ENCODE peak calls at places on chromosomes 6 and 20, in seven cellular contexts. A, Z, K, U, V, X and D are unnamed samples.

GRCh38 chr20:57659131-57659788 is 39.0 kb upstream of the ZBP1 start:
- DNase-seq in A (no peak), Z (peak), K (no peak), U (no peak), V (no peak), X (no peak), D (no peak)

GRCh38 chr6:29974901-29975560 is 32.7 kb downstream of the HLA-A start:
- DNase-seq in A (no peak), Z (no peak), K (no peak), U (no peak), V (no peak), X (no peak), D (no peak)

GRCh38 chr20:50029697-50030428 is 47.1 kb downstream of the SNAI1 start:
- DNase-seq in A (peak), Z (peak), K (peak), U (peak), V (peak), X (no peak), D (peak)

GRCh38 chr6:107655245-107655644 is 165.3 kb downstream of the SOBP start:
- DNase-seq in A (no peak), Z (no peak), K (no peak), U (no peak), V (no peak), X (no peak), D (no peak)

GRCh38 chr6:67411036-67411435 is 1224.0 kb upstream of the ADGRB3 start:
- DNase-seq in A (no peak), Z (no peak), K (no peak), U (no peak), V (no peak), X (no peak), D (peak)

GRCh38 chr20:58719971-58720371 is 27.4 kb downstream of the NPEPL1 start:
- DNase-seq in A (no peak), Z (peak), K (peak), U (no peak), V (no peak), X (no peak), D (no peak)

GRCh38 chr20:20737158-20737557 is 24.7 kb upstream of the RALGAPA2 start:
- DNase-seq in A (no peak), Z (no peak), K (no peak), U (no peak), V (no peak), X (no peak), D (no peak)

GRCh38 chr6:142356271-142356938 is 54.6 kb downstream of the ADGRG6 start:
- DNase-seq in A (peak), Z (no peak), K (no peak), U (peak), V (peak), X (no peak), D (no peak)

GRCh38 chr20:48791014-48791413 is 36.8 kb downstream of the PREX1 start:
- DNase-seq in A (peak), Z (no peak), K (peak), U (peak), V (no peak), X (no peak), D (no peak)

GRCh38 chr6:166005401-166005845 is 162.2 kb downstream of the TBXT start:
- DNase-seq in A (peak), Z (peak), K (peak), U (peak), V (peak), X (no peak), D (no peak)

GRCh38 chr20:16001286-16001685 is 572.0 kb downstream of the KIF16B start:
- DNase-seq in A (no peak), Z (no peak), K (no peak), U (peak), V (peak), X (no peak), D (no peak)

GRCh38 chr20:45704969-45705637 is at the start of gene WFDC10B:
- DNase-seq in A (no peak), Z (no peak), K (no peak), U (no peak), V (peak), X (no peak), D (peak)

GRCh38 chr6:53483423-53484353 is 61.2 kb downstream of the GCLC start:
- DNase-seq in A (peak), Z (no peak), K (no peak), U (peak), V (peak), X (no peak), D (no peak)

GRCh38 chr6:108587258-108588059 is 26.7 kb downstream of the FOXO3 start:
- DNase-seq in A (peak), Z (no peak), K (no peak), U (peak), V (peak), X (no peak), D (peak)

GRCh38 chr20:58623579-58624473 is 27.3 kb upstream of the STX16 start:
- DNase-seq in A (peak), Z (peak), K (no peak), U (peak), V (peak), X (peak), D (peak)

GRCh38 chr6:131061771-131062160 is 1.3 kb downstream of the EPB41L2 start:
- DNase-seq in A (peak), Z (no peak), K (no peak), U (no peak), V (no peak), X (no peak), D (no peak)

GRCh38 chr20:8756410-8756809 is 312.5 kb upstream of the PLCB4 start:
- DNase-seq in A (peak), Z (no peak), K (no peak), U (peak), V (peak), X (peak), D (peak)

GRCh38 chr6:69090132-69090531 is 455.1 kb downstream of the ADGRB3 start:
- DNase-seq in A (peak), Z (no peak), K (no peak), U (peak), V (peak), X (no peak), D (peak)

GRCh38 chr20:47428164-47428563 is 71.7 kb upstream of the ZMYND8 start:
- DNase-seq in A (no peak), Z (no peak), K (no peak), U (no peak), V (no peak), X (no peak), D (no peak)

GRCh38 chr20:49349678-49350077 is 71.8 kb upstream of the ZNFX1 start:
- DNase-seq in A (peak), Z (peak), K (no peak), U (no peak), V (peak), X (no peak), D (no peak)

GRCh38 chr20:34369265-34369664 is 6.2 kb downstream of the ITCH start:
- DNase-seq in A (no peak), Z (no peak), K (no peak), U (no peak), V (no peak), X (no peak), D (peak)

GRCh38 chr6:42030585-42031506 is 19.5 kb upstream of the TAF8 start:
- DNase-seq in A (peak), Z (no peak), K (no peak), U (peak), V (no peak), X (no peak), D (no peak)

GRCh38 chr20:59788811-59789210 is 144.6 kb downstream of the SYCP2 start:
- DNase-seq in A (no peak), Z (no peak), K (no peak), U (no peak), V (no peak), X (no peak), D (no peak)

GRCh38 chr6:102742033-102742432 is 1348.5 kb downstream of the GRIK2 start:
- DNase-seq in A (no peak), Z (no peak), K (no peak), U (no peak), V (no peak), X (no peak), D (peak)

GRCh38 chr20:48754269-48754668 is 73.5 kb downstream of the PREX1 start:
- DNase-seq in A (no peak), Z (no peak), K (no peak), U (no peak), V (no peak), X (no peak), D (no peak)

GRCh38 chr20:63572788-63573738 is 976 bp downstream of the HELZ2 start:
- DNase-seq in A (no peak), Z (no peak), K (peak), U (no peak), V (no peak), X (no peak), D (no peak)

DNA sequence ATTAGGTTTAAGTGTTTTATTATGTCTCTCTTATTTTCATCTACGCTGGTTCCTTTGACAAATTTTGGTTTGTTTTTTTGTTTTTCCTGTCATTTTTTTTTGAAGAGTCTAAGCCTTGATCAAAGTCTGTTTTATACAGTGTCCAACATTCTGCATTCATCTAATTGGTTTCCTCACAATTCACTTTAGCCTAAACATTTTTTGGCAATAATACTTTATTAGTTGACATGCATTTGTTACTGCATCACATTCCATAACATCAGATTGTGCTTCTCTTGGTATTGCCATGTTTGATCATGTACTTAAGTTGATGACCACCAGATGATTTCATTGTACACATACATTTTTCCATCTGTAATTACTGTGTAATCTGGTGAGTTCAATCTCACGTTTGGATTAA is 173.2 kb downstream of the ZFAND3 start:
- DNase-seq in A (no peak), Z (no peak), K (no peak), U (no peak), V (no peak), X (no peak), D (no peak)
- H3K4me3 ChIP-seq in A (no peak), Z (no peak), K (no peak), U (no peak), V (no peak), X (no peak), D (no peak)

GRCh38 chr6:35419431-35419830 is 32.7 kb upstream of the FANCE start:
- DNase-seq in A (peak), Z (no peak), K (no peak), U (peak), V (peak), X (no peak), D (no peak)
- TF ChIP-seq CTCF in A (peak), Z (no peak), K (no peak), U (peak), V (peak), X (no peak), D (peak)

GRCh38 chr6:18151801-18152200 is 3.1 kb downstream of the TPMT start:
- DNase-seq in A (no peak), Z (no peak), K (no peak), U (no peak), V (no peak), X (no peak), D (no peak)

GRCh38 chr6:18155273-18155863 is at the start of gene KDM1B:
- DNase-seq in A (peak), Z (peak), K (peak), U (peak), V (peak), X (peak), D (peak)

GRCh38 chr6:18155864-18156396 is 708 bp downstream of the KDM1B start:
- DNase-seq in A (peak), Z (peak), K (peak), U (peak), V (no peak), X (peak), D (peak)

GRCh38 chr6:18154507-18155272 is at the start of gene TPMT:
- DNase-seq in A (no peak), Z (no peak), K (peak), U (no peak), V (no peak), X (no peak), D (peak)

DNA sequence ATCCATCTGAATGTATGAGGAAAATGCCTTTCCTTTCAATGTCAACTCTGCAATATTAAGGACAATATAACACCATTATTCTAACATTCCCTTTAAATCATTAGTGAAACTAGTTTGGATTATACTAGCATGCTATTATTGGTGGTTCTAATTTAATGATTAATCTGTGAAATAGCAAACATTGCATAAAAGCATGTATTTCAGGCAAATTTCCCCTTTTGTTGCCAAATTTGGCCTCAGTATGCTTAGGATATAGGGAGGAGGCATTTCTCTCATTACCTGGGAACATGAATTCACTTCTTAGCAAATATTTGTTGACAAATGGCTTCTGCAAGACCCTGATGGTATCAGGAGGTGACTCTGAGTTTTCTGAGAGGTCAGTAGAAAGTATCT is 1.6 kb downstream of the TPMT start:
- DNase-seq in A (no peak), Z (no peak), K (no peak), U (no peak), V (no peak), X (no peak), D (no peak)
- H3K4me3 ChIP-seq in A (no peak), Z (no peak), K (no peak), U (peak), V (peak), X (no peak), D (no peak)

GRCh38 chr6:136067731-136068341 is 182.3 kb downstream of the MTFR2 start:
- DNase-seq in A (peak), Z (no peak), K (peak), U (peak), V (peak), X (peak), D (peak)
- TF ChIP-seq CTCF in A (no peak), Z (no peak), K (no peak), U (no peak), V (no peak), X (no peak), D (no peak)

GRCh38 chr6:34393191-34393967 is 910 bp upstream of the NUDT3 start:
- DNase-seq in A (no peak), Z (no peak), K (no peak), U (no peak), V (no peak), X (no peak), D (no peak)
- H3K4me3 ChIP-seq in A (peak), Z (peak), K (peak), U (peak), V (peak), X (peak), D (peak)

DNA sequence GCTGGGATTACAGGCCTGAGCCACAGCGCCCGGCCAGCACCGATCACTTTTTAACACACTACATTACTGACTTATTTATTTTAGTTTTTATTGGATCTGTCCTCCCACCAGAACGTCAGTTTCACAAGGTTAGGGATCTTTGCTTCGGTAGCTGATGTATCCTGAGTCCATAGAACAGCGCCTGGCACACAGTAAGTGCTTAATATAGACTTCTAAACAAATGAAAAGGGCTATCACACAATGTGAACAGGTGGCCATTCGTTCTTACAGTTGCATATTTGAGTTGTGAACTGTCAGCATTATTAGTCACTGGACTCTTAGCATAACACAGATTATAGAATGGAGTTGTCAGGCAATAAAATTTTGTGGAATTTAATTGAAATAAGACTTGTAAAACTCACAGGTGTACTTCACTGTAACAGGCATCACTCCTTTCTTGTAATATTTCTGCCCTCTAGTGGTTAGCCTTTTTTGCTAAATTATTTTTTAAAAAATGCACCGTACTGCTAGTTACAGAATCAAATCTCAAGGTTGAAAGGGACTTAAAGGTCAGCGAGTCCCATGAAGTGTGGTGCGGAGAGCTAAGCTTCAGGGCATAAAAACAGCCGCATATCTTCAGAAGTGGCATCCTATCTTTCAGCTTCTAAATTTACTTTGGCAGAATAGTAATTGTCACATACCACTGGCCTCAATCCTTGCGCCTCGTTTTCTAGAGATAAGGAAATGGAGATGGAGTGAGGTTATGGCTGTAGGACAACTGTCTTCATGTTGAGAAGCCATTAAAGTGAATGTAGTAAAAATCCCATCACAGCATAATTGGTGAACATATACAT is 3.4 kb upstream of the TBC1D7 start:
- DNase-seq in A (peak), Z (no peak), K (no peak), U (peak), V (peak), X (peak), D (peak)
- TF ChIP-seq CTCF in A (peak), Z (peak), K (peak), U (peak), V (peak), X (peak), D (peak)

DNA sequence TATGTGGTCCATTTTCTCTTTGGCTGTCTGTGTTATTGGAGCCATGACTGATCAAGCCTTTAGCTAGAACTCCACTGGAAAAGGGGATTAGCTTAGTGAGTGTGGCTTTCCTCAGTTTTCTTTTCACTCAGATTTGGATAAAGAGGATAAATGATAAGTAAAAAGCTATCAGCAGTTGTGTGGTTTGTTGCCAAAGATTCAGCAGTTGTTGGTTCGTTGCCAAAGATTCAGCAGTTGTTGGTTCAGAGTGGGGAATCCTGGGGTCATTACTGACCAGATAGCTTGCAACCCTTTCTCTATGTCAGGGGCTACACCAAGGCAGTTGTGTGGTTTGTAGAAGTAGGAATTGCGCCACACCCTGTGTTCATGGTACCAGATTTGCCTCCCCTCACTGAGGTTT is 107.7 kb upstream of the SCP2D1 start:
- DNase-seq in A (peak), Z (no peak), K (no peak), U (no peak), V (peak), X (no peak), D (no peak)
- H3K4me3 ChIP-seq in A (no peak), Z (no peak), K (no peak), U (no peak), V (no peak), X (no peak), D (no peak)

GRCh38 chr20:17693534-17694001 is 6.2 kb upstream of the BANF2 start:
- DNase-seq in A (no peak), Z (no peak), K (peak), U (peak), V (no peak), X (no peak), D (peak)
- TF ChIP-seq CTCF in A (no peak), Z (no peak), K (no peak), U (no peak), V (no peak), X (no peak), D (no peak)

GRCh38 chr20:842547-842940 is 9.0 kb downstream of the FAM110A start:
- DNase-seq in A (no peak), Z (no peak), K (no peak), U (no peak), V (no peak), X (no peak), D (no peak)

GRCh38 chr20:840503-840857 is 7.0 kb downstream of the FAM110A start:
- DNase-seq in A (no peak), Z (no peak), K (no peak), U (no peak), V (no peak), X (no peak), D (no peak)

GRCh38 chr20:839626-840025 is 6.1 kb downstream of the FAM110A start:
- DNase-seq in A (no peak), Z (no peak), K (no peak), U (no peak), V (no peak), X (no peak), D (no peak)

GRCh38 chr20:841568-842546 is 8.3 kb downstream of the FAM110A start:
- DNase-seq in A (no peak), Z (no peak), K (peak), U (no peak), V (no peak), X (no peak), D (peak)

DNA sequence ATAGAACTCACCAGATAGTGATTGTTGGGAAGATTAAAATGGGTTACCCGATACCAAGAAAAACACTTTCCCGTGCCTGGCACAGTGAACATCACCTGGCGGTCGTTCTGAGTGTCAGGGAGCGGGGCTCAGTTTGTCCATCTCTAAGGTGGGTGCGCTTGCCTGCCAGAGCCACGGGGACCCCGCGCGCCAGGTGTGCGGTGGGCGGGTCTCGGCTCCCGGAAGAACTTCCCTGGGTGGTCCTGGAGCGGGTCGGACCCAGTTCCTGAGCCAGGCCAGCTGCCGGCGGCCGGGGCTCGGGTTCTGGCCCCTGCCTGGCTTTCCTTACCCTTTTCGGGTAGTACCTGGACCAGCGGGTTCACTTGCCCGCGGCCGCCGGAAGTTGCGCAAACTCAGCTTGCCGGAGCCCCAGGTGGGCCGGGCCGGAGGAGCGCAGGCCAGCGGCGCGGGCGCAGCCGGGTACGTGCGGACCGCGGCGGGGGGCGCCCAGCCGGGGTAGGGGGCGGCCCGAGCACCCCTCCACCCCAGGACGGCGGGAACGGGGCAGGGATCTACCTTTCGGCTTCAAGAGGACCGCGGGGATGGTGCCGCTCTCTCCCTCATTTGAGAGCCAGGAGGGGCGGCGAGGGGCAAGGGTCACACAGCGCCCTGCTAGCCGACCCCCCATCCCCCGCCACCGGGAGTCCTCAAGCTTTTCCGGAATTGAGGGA is 7.5 kb downstream of the FAM110A start:
- DNase-seq in A (no peak), Z (no peak), K (peak), U (peak), V (no peak), X (no peak), D (peak)
- H3K4me3 ChIP-seq in A (peak), Z (no peak), K (peak), U (peak), V (peak), X (peak), D (peak)

GRCh38 chr6:150844371-150844770 is 21.1 kb upstream of the MTHFD1L start:
- DNase-seq in A (no peak), Z (no peak), K (no peak), U (no peak), V (no peak), X (no peak), D (no peak)

GRCh38 chr6:150841697-150842096 is 23.8 kb upstream of the MTHFD1L start:
- DNase-seq in A (no peak), Z (no peak), K (no peak), U (no peak), V (no peak), X (no peak), D (no peak)

GRCh38 chr6:150841189-150841588 is 24.3 kb upstream of the MTHFD1L start:
- DNase-seq in A (no peak), Z (no peak), K (no peak), U (no peak), V (no peak), X (no peak), D (no peak)

GRCh38 chr6:150835620-150836019 is 29.9 kb upstream of the MTHFD1L start:
- DNase-seq in A (no peak), Z (no peak), K (no peak), U (no peak), V (no peak), X (peak), D (peak)

GRCh38 chr6:150840185-150840584 is 25.3 kb upstream of the MTHFD1L start:
- DNase-seq in A (no peak), Z (no peak), K (peak), U (no peak), V (no peak), X (no peak), D (no peak)
- TF ChIP-seq CTCF in A (no peak), Z (no peak), K (no peak), U (no peak), V (no peak), X (no peak), D (no peak)